ENCODE peak calls at places on chromosomes 11 and 22, in six cellular contexts. C is transverse colon, D is upper lobe of right lung, U is pancreas, K is psoas muscle, J is right lobe of liver. T is an unnamed sample. For H3K9me3, the result is how much of the 10 kb centered on the place peaks cover.

GRCh38 chr11:94020777-94021615 is at the start of gene HEPHL1:
- DNase-seq in D (no peak), U (no peak), J (no peak), C (no peak), K (no peak), T (no peak)

GRCh38 chr22:47057916-47058585 is 295.6 kb downstream of the TBC1D22A start:
- DNase-seq in J (no peak), U (peak), C (no peak), D (peak), K (no peak), T (no peak)

GRCh38 chr11:1229471-1230120 is 6.7 kb downstream of the MUC5B start:
- DNase-seq in K (peak), U (peak), D (no peak), C (peak), J (peak), T (no peak)

GRCh38 chr22:39081557-39081956 is 4.5 kb downstream of the APOBEC3G start:
- DNase-seq in C (no peak), K (peak), D (no peak), U (no peak), J (no peak), T (no peak)

GRCh38 chr22:27972732-27973698 is 54.0 kb upstream of the PITPNB start:
- DNase-seq in K (no peak), C (no peak), U (no peak), D (no peak), J (no peak), T (peak)

GRCh38 chr11:103548838-103549237 is 439.6 kb downstream of the DYNC2H1 start:
- DNase-seq in U (no peak), J (no peak), C (no peak), K (no peak), D (no peak), T (no peak)

GRCh38 chr11:61816736-61817455 is at the start of gene FADS1:
- DNase-seq in D (peak), J (peak), K (peak), C (peak), U (peak), T (peak)

GRCh38 chr22:22938672-22939536 is 51.3 kb downstream of the IGLL5 start:
- DNase-seq in C (no peak), J (peak), K (no peak), U (peak), D (peak), T (no peak)

GRCh38 chr11:78420255-78420764 is 2.7 kb upstream of the GAB2 start:
- DNase-seq in K (peak), D (peak), J (peak), C (peak), U (peak), T (peak)

GRCh38 chr22:45335021-45335818 is 25.5 kb downstream of the FAM118A start:
- DNase-seq in D (no peak), J (peak), U (no peak), K (peak), C (no peak), T (peak)

GRCh38 chr22:42313804-42314581 is 43.5 kb upstream of the TCF20 start:
- DNase-seq in D (no peak), U (peak), K (no peak), C (peak), J (peak), T (peak)

GRCh38 chr11:59616396-59616982 is 915 bp upstream of the OSBP start:
- DNase-seq in K (peak), D (peak), C (no peak), U (peak), J (no peak), T (no peak)

GRCh38 chr11:65780770-65781151 is at the start of gene AP5B1:
- DNase-seq in D (peak), C (peak), J (peak), K (peak), U (peak), T (peak)

GRCh38 chr11:123587044-123587443 is 67.4 kb downstream of the SCN3B start:
- DNase-seq in D (no peak), J (no peak), C (no peak), U (no peak), K (no peak), T (no peak)

GRCh38 chr22:45771711-45772110 is 100.1 kb downstream of the ATXN10 start:
- DNase-seq in C (no peak), K (no peak), U (no peak), J (no peak), D (no peak), T (no peak)

GRCh38 chr11:114964676-114965214 is 286.4 kb downstream of the NXPE2 start:
- DNase-seq in C (no peak), J (no peak), K (no peak), D (no peak), U (no peak), T (no peak)

DNA sequence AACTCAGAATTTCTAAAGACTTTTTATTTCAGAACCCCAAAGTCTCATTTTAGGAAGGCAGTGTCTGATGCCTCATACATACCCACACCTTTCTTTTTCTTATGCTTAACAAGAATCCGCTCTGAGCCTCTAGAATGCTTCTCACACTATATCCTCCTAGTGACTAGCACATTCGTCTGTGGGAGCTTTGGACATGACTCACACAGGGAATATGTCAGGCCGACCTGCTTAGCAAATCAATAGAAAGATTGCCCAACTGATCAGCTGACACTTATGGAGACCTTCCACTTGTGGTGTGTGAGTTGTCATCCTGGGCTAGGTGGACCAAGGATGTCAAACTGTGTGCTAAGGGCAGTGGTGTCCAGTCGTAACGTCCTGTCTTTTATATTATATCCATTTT is 129.9 kb upstream of the TTC12 start:
- DNase-seq in J (no peak), K (no peak), D (no peak), C (no peak), U (no peak), T (no peak)
- H3K9me3 ChIP-seq in J (under half), K (under half), D (under half), C (under half), U (under half), T (under half)

DNA sequence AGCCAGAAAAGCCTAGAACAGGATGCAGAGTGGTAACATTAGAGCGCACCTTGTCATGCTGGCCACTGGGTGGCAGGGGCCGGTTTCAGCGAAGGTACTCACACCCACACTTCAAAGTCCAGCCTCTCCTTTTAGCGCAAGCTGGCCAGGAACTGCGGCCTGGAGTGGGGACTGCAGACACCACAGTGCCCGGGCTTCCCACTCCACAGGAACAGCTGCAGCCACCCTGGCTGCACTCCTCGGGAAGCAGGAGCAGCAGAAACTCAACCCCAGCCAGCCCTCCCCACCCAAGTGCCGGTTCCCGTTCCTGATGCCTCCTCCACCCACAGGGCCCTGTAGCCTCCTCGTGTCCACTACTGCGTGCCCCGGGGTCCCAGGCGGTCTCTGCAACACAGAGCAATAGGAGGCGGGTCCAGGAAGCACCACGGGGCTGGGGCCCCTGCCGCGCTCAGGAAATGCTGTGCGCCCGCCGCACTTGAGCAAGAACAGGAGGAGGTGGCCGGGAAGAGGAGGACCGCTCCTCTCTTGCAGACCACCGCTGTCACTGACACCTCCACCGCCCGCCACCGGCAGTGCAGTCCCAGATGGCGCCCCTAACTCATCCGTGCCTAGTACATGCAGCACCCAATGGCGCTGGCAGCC is 2.2 kb downstream of the RFPL2 start:
- DNase-seq in D (peak), C (peak), U (no peak), K (no peak), J (peak), T (peak)
- H3K4me3 ChIP-seq in D (peak), C (no peak), U (no peak), K (peak), J (peak), T (peak)

DNA sequence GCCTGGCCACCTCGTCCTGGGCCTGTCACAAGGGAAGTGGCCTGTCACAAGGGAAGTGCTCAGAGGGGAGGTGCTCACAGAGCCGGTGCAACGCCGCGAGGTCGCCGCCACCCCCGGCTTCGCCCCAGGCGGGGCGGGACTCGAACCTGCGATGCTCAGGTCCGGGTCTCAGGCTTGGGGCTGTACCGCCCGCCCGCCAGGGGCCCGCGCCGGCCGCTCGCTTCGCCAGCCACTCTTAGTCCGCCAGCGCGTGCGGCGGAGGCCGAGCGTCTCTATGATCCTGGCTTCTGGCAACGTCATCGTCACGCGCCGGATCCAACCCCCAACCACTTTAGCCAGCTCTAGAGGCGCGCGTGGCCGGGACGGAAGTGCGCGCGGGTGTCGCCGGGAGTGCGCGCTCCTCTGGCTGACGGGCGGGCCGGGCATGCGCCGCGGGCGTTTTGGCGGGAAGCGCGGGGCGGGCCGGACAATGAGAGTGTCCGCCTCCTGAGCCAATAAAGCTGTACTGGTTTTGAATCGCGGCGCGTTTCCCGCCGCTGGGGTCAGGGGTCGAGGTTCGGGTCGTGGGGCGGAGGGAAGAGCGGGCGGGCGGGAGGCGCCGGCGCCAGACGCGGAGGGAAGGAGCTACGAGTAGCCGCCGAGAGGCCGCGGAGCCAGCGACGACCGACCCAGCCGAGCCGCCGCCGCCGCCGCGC is at the start of gene TRMT2A:
- DNase-seq in D (peak), C (peak), J (peak), U (peak), K (peak), T (peak)
- TF ChIP-seq CTCF in D (peak), C (peak), J (no peak), U (no peak), K (no peak), T (peak)

DNA sequence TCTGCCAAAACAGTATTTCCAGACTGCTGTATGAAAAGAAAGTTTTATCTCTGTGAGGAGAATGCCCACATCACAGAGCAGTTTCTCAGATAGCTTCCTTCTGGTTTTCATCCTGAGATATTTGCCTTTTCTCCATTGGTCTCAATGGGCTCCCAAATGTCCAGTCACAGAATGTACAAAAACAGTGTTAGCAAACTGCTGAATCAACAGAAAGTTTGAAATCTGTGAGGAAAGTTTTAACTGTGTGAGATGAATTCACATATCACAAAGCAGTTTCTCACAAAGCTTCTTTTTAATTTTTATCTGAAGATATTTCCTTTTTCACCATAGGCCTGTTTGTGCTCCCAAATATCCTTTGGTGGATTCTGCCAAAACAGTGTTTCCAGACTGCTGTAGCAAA is 207.2 kb upstream of the TRIM48 start:
- DNase-seq in J (no peak), D (no peak), U (no peak), K (no peak), C (no peak), T (no peak)
- H3K9me3 ChIP-seq in J (under half), D (half or more), U (under half), K (under half), C (half or more), T (under half)

DNA sequence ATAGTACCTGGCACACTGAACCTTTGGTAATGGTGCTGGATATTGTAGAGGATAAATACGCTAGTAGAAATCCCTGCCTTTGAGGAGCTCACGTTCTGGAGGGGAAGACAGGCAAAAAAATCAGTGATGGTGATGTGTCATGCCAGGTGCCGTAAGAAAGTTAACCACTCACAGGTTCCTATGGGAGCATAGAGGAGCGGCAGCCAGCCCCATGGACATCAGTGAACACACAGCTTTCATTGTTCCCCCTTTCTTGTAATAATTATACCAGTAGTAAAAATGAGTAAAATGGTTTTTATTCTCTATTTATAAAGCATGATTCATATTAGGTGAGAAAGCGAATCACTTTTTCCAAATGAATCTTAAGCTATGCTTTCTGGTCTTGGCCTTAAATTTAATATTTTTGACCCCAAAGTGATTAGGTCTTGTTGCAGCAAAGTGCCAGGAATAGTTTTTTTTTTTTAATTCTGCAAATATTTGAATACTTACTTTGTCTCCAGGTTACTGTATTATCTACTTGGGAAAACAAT is 57.9 kb downstream of the UVRAG start:
- DNase-seq in D (no peak), C (no peak), U (no peak), K (no peak), J (no peak), T (no peak)
- H3K4me3 ChIP-seq in D (no peak), C (no peak), U (no peak), K (no peak), J (no peak), T (no peak)

GRCh38 chr11:118841469-118842222 is 42.0 kb upstream of the CXCR5 start:
- DNase-seq in K (no peak), J (peak), U (no peak), D (no peak), C (peak), T (no peak)
- TF ChIP-seq CTCF in K (no peak), J (no peak), U (no peak), D (no peak), C (no peak), T (no peak)

GRCh38 chr22:49228431-49229037 is 599.1 kb downstream of the BRD1 start:
- DNase-seq in D (no peak), C (no peak), J (peak), K (no peak), U (peak), T (no peak)
- H3K9me3 ChIP-seq in D (under half), C (under half), J (under half), K (under half), U (under half), T (under half)

GRCh38 chr22:37486224-37486845 is at the start of gene MFNG:
- DNase-seq in D (peak), C (peak), K (peak), U (peak), J (peak), T (peak)

GRCh38 chr22:37485006-37485713 is 1.0 kb downstream of the MFNG start:
- DNase-seq in C (no peak), U (no peak), D (peak), K (peak), J (no peak), T (no peak)

GRCh38 chr22:37484115-37485005 is 1.8 kb downstream of the MFNG start:
- DNase-seq in J (peak), K (peak), D (peak), C (peak), U (no peak), T (no peak)

GRCh38 chr22:37487129-37487528 is 945 bp upstream of the MFNG start:
- DNase-seq in K (no peak), D (no peak), C (no peak), J (no peak), U (no peak), T (no peak)

DNA sequence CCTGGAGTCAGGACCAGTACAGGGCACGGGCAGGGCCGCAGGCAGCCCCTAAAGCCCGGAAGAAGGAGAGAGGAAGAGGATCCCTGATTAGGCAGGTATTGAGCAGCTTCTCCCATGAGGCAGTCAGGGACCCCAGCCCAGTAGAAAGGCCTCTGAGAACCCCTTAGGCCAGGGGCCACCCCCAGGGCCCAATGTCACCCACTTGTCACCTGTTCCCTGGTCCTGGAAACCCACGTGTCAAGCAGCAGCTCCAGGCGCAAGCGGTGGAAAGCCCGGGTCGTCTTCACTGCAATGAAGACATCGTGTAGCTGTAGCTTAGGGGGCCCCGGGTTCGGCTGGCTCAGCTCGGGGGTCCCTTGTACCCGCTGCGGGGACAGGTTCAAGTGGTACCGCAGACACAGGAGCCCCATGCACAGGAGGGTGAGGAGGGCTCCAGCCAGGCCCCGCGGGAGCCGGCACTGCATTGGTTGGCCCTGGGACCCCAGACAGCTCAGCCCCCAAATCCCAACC is 415 bp downstream of the MFNG start:
- DNase-seq in C (no peak), K (no peak), J (no peak), U (no peak), D (no peak), T (no peak)
- H3K4me3 ChIP-seq in C (no peak), K (peak), J (peak), U (no peak), D (peak), T (no peak)

GRCh38 chr11:12674936-12675696 is 895 bp downstream of the TEAD1 start:
- DNase-seq in J (peak), K (peak), D (peak), C (no peak), U (peak), T (peak)
- TF ChIP-seq CTCF in J (no peak), K (no peak), D (no peak), C (no peak), U (no peak), T (no peak)

GRCh38 chr22:48890693-48891554 is 936.7 kb downstream of the BRD1 start:
- DNase-seq in D (peak), C (no peak), K (no peak), J (no peak), U (no peak), T (no peak)

GRCh38 chr22:48891688-48892380 is 935.8 kb downstream of the BRD1 start:
- DNase-seq in D (peak), J (no peak), C (no peak), U (no peak), K (peak), T (no peak)

GRCh38 chr22:48889209-48889830 is 938.4 kb downstream of the BRD1 start:
- DNase-seq in D (peak), U (no peak), K (peak), J (no peak), C (no peak), T (no peak)

GRCh38 chr22:48888466-48889208 is 939.0 kb downstream of the BRD1 start:
- DNase-seq in J (no peak), K (peak), C (no peak), U (no peak), D (peak), T (no peak)

DNA sequence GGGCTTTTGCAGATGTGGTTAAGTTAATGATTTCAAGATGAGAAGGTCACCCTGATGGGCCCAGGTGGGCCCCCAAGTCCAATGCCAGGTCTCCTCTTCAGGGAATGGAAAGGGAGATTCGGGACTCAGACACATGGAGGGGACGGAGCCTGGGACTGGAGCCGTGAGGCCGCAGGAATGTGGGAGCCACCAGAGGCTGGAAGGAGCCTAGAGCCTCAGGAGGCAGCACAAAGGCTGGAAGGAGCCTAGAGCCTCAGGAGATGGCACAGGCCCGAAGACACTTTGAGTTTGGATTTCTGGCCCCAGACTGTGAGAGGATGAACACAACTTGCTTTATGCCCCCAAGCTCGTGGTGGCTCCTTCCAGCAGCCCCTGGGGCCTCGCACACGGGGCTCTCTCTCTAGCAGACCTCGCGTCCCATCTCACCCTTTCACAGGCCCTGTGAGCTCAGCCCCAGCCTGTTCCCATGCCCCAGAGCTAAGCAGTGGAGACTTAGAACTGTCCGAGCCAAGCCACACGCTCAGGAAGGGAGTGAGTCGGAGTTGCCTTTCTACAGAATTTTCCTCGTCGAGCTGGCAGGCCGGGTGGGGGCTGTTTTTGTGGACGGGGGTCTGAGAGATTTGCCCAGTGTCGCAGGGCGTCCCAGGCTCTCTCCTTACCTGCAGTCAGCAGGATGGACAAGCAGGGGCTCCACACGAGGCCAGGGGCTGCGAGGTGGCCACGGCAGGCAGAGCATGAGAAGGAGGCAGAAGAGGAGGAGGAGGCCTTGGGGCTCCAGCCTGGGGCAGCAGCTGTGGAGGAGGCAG is 937.6 kb downstream of the BRD1 start:
- DNase-seq in C (no peak), U (no peak), K (peak), J (peak), D (peak), T (no peak)
- H3K9me3 ChIP-seq in C (under half), U (under half), K (under half), J (under half), D (under half), T (under half)